ENCODE peak calls at places on chromosomes 4 and X, in ten cellular contexts. W is colonic mucosa, Z is SK-N-SH, K is Peyer's patch, O is foreskin fibroblast, Y is thoracic aorta, A is PC-3, T is left ventricle myocardium inferior, S is upper lobe of right lung, N is MM.1S. J is an unnamed sample.

GRCh38 chr4:16686195-16686594 is 212.2 kb downstream of the LDB2 start:
- DNase-seq in W (no peak), Z (no peak), K (no peak), O (peak; percentile 92), Y (no peak), A (peak; percentile 42), T (no peak), S (no peak), N (no peak), J (no peak)

GRCh38 chrX:118495958-118496762 is 545 bp downstream of the DOCK11 start:
- DNase-seq in W (peak; percentile 71), Z (peak; percentile 59), K (peak; percentile 63), O (peak; percentile 39), Y (no peak), A (peak; percentile 44), T (peak; percentile 49), S (peak; percentile 81), N (peak; percentile 60), J (peak; percentile 8)

GRCh38 chr4:132001542-132001941 is 1147.6 kb upstream of the PCDH10 start:
- DNase-seq in W (no peak), Z (no peak), K (no peak), O (peak; percentile 19), Y (no peak), A (peak; percentile 39), T (no peak), S (no peak), N (no peak), J (peak; percentile 81)

GRCh38 chrX:38435130-38435529 is 82.7 kb downstream of the OTC start:
- DNase-seq in W (no peak), Z (no peak), K (no peak), O (no peak), Y (no peak), A (no peak), T (no peak), S (no peak), N (no peak), J (no peak)

GRCh38 chr4:46908148-46908547 is 897 bp downstream of the COX7B2 start:
- DNase-seq in W (no peak), Z (no peak), K (no peak), O (no peak), Y (no peak), A (no peak), T (no peak), S (no peak), N (no peak), J (no peak)

GRCh38 chrX:29792335-29792734 is 423.0 kb upstream of the MAGEB2 start:
- DNase-seq in W (no peak), Z (no peak), K (no peak), O (no peak), Y (no peak), A (peak; percentile 59), T (no peak), S (no peak), N (no peak), J (no peak)

GRCh38 chr4:144223654-144224053 is 83.1 kb upstream of the GYPA start:
- DNase-seq in W (no peak), Z (no peak), K (no peak), O (no peak), Y (no peak), A (no peak), T (no peak), S (no peak), N (no peak), J (no peak)

GRCh38 chrX:120823554-120823953 is 52.1 kb downstream of the CT47B1 start:
- DNase-seq in W (no peak), Z (no peak), K (no peak), O (peak; percentile 19), Y (no peak), A (peak; percentile 68), T (no peak), S (no peak), N (no peak), J (no peak)

GRCh38 chr4:8046925-8047541 is 107.4 kb upstream of the AFAP1 start:
- DNase-seq in W (no peak), Z (no peak), K (no peak), O (no peak), Y (no peak), A (no peak), T (no peak), S (no peak), N (no peak), J (no peak)

GRCh38 chr4:7964890-7965662 is 25.4 kb upstream of the AFAP1 start:
- DNase-seq in W (no peak), Z (no peak), K (no peak), O (peak; percentile 43), Y (no peak), A (peak; percentile 44), T (peak; percentile 60), S (no peak), N (no peak), J (peak; percentile 93)

GRCh38 chrX:154365997-154366665 is 8.3 kb downstream of the FLNA start:
- DNase-seq in W (no peak), Z (no peak), K (no peak), O (no peak), Y (no peak), A (no peak), T (no peak), S (no peak), N (no peak), J (no peak)
- H3K4me3 ChIP-seq in W (no peak overlapping the region), Z (no peak overlapping the region), K (no peak overlapping the region), O (no peak overlapping the region), Y (peak overlapping the region; percentile 83), A (no peak overlapping the region), T (peak overlapping the region; percentile 87), S (no peak overlapping the region), N (no peak overlapping the region), J (no peak overlapping the region)

GRCh38 chr4:73258668-73259551 is at the start of gene ANKRD17:
- DNase-seq in W (peak; percentile 94), Z (peak; percentile 91), K (peak; percentile 97), O (peak; percentile 97), Y (peak; percentile 74), A (peak; percentile 96), T (peak; percentile 92), S (peak; percentile 97), N (peak; percentile 96), J (peak; percentile 95)
- TF ChIP-seq CTCF in W (no peak), Z (no peak), K (peak; percentile 62), O (no peak), Y (peak; percentile 46), A (peak; percentile 2), T (peak; percentile 42), S (peak; percentile 22), N (no peak), J (no peak)

GRCh38 chr4:95059630-95060029 is 301.9 kb downstream of the BMPR1B start:
- DNase-seq in W (no peak), Z (peak; percentile 22), K (no peak), O (peak; percentile 48), Y (no peak), A (no peak), T (no peak), S (no peak), N (no peak), J (no peak)

GRCh38 chr4:95066011-95066410 is 308.3 kb downstream of the BMPR1B start:
- DNase-seq in W (no peak), Z (no peak), K (no peak), O (no peak), Y (no peak), A (no peak), T (no peak), S (no peak), N (no peak), J (peak; percentile 88)

GRCh38 chr4:95061220-95061619 is 303.5 kb downstream of the BMPR1B start:
- DNase-seq in W (no peak), Z (no peak), K (no peak), O (peak; percentile 38), Y (no peak), A (no peak), T (no peak), S (no peak), N (no peak), J (no peak)
- H3K4me3 ChIP-seq in W (no peak overlapping the region), Z (no peak overlapping the region), K (no peak overlapping the region), O (no peak overlapping the region), Y (no peak overlapping the region), A (no peak overlapping the region), T (no peak overlapping the region), S (no peak overlapping the region), N (no peak overlapping the region), J (no peak overlapping the region)

DNA sequence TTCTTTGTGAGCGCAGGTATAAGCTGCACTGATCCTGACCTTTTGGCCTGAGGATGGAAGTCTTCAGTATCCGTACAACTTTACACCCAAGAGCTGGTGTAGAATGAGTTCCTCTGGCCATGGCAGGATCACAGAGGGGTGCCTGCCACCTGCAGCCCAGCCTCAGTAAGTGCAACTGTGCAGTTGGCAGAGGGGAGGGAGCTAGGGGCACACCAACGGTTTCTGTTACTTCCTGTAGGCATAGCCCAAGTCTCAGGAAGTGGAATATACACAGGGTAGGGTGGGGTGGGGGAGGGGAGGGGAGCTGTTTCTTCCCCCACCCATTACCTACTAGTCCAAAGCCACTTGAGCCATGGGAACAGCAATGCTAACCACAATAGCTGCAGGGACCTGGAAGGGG is 85.4 kb upstream of the GBA3 start:
- DNase-seq in W (peak; percentile 48), Z (peak; percentile 59), K (peak; percentile 64), O (peak; percentile 48), Y (no peak), A (peak; percentile 62), T (peak; percentile 23), S (no peak), N (peak; percentile 30), J (peak; percentile 68)
- TF ChIP-seq CTCF in W (peak; percentile 47), Z (peak; percentile 38), K (peak; percentile 68), O (peak; percentile 46), Y (peak; percentile 53), A (peak; percentile 62), T (peak; percentile 65), S (peak; percentile 62), N (peak; percentile 33), J (peak; percentile 91)

GRCh38 chrX:13816899-13817298 is at the start of gene GPM6B:
- DNase-seq in W (no peak), Z (no peak), K (no peak), O (no peak), Y (no peak), A (no peak), T (no peak), S (no peak), N (no peak), J (no peak)

GRCh38 chrX:13815664-13816063 is 1.2 kb downstream of the GPM6B start:
- DNase-seq in W (no peak), Z (no peak), K (no peak), O (no peak), Y (no peak), A (no peak), T (no peak), S (no peak), N (no peak), J (no peak)
- H3K4me3 ChIP-seq in W (no peak overlapping the region), Z (no peak overlapping the region), K (no peak overlapping the region), O (no peak overlapping the region), Y (no peak overlapping the region), A (no peak overlapping the region), T (no peak overlapping the region), S (no peak overlapping the region), N (no peak overlapping the region), J (no peak overlapping the region)